ENCODE peak calls at places on chromosomes 4 and X, in four cellular contexts. X is Panc1, L is HepG2, C is K562. P is an unnamed sample.

GRCh38 chr4:3106339-3107186 is 32.1 kb downstream of the HTT start:
- DNase-seq in X (peak; percentile 83), L (peak; percentile 67), C (peak; percentile 85), P (peak; percentile 55)

GRCh38 chr4:145839151-145839550 is 99.5 kb downstream of the ZNF827 start:
- DNase-seq in X (no peak), L (no peak), C (no peak), P (no peak)

GRCh38 chr4:150849016-150849415 is 166.1 kb downstream of the LRBA start:
- DNase-seq in X (no peak), L (no peak), C (no peak), P (no peak)

GRCh38 chr4:40193018-40193571 is 3.7 kb upstream of the RHOH start:
- DNase-seq in X (no peak), L (peak; percentile 7), C (peak; percentile 27), P (no peak)

GRCh38 chr4:123406862-123407261 is 10.3 kb downstream of the SPRY1 start:
- DNase-seq in X (no peak), L (no peak), C (no peak), P (no peak)

GRCh38 chr4:8215001-8215427 is 15.9 kb downstream of the SH3TC1 start:
- DNase-seq in X (no peak), L (no peak), C (no peak), P (no peak)

GRCh38 chrX:73855546-73855945 is 292.5 kb downstream of the CHIC1 start:
- DNase-seq in X (peak; percentile 47), L (peak; percentile 22), C (peak; percentile 19), P (peak; percentile 28)

GRCh38 chr4:113474017-113474416 is 287.5 kb downstream of the CAMK2D start:
- DNase-seq in X (no peak), L (no peak), C (no peak), P (peak; percentile 72)

GRCh38 chr4:139873111-139873866 is 207.7 kb downstream of the MGST2 start:
- DNase-seq in X (no peak), L (no peak), C (no peak), P (no peak)

GRCh38 chr4:122663814-122664610 is 43.1 kb upstream of the IL21 start:
- DNase-seq in X (no peak), L (no peak), C (no peak), P (no peak)

GRCh38 chr4:61431131-61431530 is 231.0 kb downstream of the ADGRL3 start:
- DNase-seq in X (no peak), L (no peak), C (no peak), P (no peak)

DNA sequence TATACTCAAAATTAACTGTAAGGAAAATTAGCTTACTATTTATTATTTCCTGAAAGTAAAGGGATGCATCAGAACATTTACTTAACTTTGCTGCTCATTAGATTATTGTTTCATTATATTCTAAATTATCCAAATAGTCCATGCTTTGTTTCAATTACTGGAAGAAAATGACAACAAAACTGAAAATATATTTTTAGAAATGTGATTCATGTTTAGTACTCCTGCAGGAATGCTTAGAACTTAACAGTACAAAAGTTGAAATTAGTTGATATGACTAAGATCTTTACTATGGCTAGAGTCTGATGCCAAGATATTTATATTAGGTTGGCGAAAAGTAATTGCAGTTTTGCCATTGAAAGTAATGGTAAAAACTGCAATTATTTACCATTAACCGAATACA is 660.5 kb upstream of the PABPC4L start:
- DNase-seq in X (no peak), L (no peak), C (no peak), P (no peak)
- TF ChIP-seq TCF7L2 in X (no peak), L (no peak), C (no peak), P (no peak)

GRCh38 chr4:112086036-112086434 is 59.2 kb upstream of the FAM241A start:
- DNase-seq in X (no peak), L (no peak), C (no peak), P (no peak)
- TF ChIP-seq TCF7L2 in X (no peak), L (no peak), C (no peak), P (no peak)

GRCh38 chrX:65588795-65589194 is 54.2 kb upstream of the LAS1L start:
- DNase-seq in X (no peak), L (no peak), C (no peak), P (no peak)

GRCh38 chrX:65591206-65591605 is 56.6 kb upstream of the LAS1L start:
- DNase-seq in X (no peak), L (no peak), C (no peak), P (no peak)

GRCh38 chrX:65589304-65589703 is 54.7 kb upstream of the LAS1L start:
- DNase-seq in X (no peak), L (no peak), C (no peak), P (no peak)

GRCh38 chrX:65586491-65586890 is 51.9 kb upstream of the LAS1L start:
- DNase-seq in X (no peak), L (no peak), C (no peak), P (no peak)

GRCh38 chrX:65587616-65588526 is 53.3 kb upstream of the LAS1L start:
- DNase-seq in X (no peak), L (no peak), C (peak; percentile 63), P (no peak)
- TF ChIP-seq TCF7L2 in X (no peak), L (no peak), C (no peak), P (no peak)

GRCh38 chr4:121304843-121305348 is 75.9 kb downstream of the QRFPR start:
- DNase-seq in X (no peak), L (no peak), C (no peak), P (no peak)

GRCh38 chr4:121307441-121308327 is 73.1 kb downstream of the QRFPR start:
- DNase-seq in X (peak; percentile 35), L (peak; percentile 34), C (peak; percentile 35), P (peak; percentile 63)

GRCh38 chr4:121308828-121309227 is 72.0 kb downstream of the QRFPR start:
- DNase-seq in X (no peak), L (no peak), C (no peak), P (no peak)

GRCh38 chr4:121306932-121307331 is 73.9 kb downstream of the QRFPR start:
- DNase-seq in X (no peak), L (no peak), C (no peak), P (no peak)

DNA sequence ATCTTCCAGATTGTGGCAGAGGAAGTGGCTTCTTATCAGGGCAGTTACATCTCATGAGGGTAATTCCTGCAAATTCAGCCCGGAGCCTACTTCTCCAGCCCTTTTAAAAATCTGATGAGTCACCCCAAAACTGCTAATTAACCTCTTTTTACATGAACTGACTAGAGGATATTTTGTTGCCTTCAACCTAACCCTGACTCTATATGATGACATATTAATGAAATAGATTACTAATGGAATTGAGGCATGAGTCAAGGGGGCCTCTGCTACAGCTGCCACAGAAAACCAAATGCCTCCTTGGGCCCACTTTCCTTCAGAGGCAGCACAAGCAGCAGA is 72.5 kb downstream of the QRFPR start:
- DNase-seq in X (no peak), L (no peak), C (no peak), P (no peak)
- TF ChIP-seq TCF7L2 in X (no peak), L (no peak), C (no peak), P (no peak)

GRCh38 chrX:9019151-9019550 is 14.8 kb downstream of the FAM9B start:
- DNase-seq in X (no peak), L (no peak), C (no peak), P (no peak)
- TF ChIP-seq TCF7L2 in X (no peak), L (no peak), C (no peak), P (no peak)

GRCh38 chr4:58139269-58139668 is 1029.1 kb upstream of the IGFBP7 start:
- DNase-seq in X (no peak), L (no peak), C (no peak), P (no peak)

GRCh38 chr4:58138786-58139185 is 1028.6 kb upstream of the IGFBP7 start:
- DNase-seq in X (no peak), L (no peak), C (no peak), P (no peak)

GRCh38 chr4:58136611-58137010 is 1026.4 kb upstream of the IGFBP7 start:
- DNase-seq in X (no peak), L (no peak), C (no peak), P (no peak)
- TF ChIP-seq TCF7L2 in X (no peak), L (no peak), C (no peak), P (no peak)

GRCh38 chr4:107774681-107775080 is 50.1 kb upstream of the SGMS2 start:
- DNase-seq in X (no peak), L (no peak), C (no peak), P (no peak)
- TF ChIP-seq TCF7L2 in X (no peak), L (no peak), C (no peak), P (no peak)

GRCh38 chr4:81038636-81039350 is 8.3 kb downstream of the BMP3 start:
- DNase-seq in X (no peak), L (no peak), C (no peak), P (no peak)

GRCh38 chr4:81039351-81040174 is 9.1 kb downstream of the BMP3 start:
- DNase-seq in X (no peak), L (no peak), C (no peak), P (no peak)

GRCh38 chr4:81042578-81043365 is 12.3 kb downstream of the BMP3 start:
- DNase-seq in X (no peak), L (no peak), C (no peak), P (no peak)

DNA sequence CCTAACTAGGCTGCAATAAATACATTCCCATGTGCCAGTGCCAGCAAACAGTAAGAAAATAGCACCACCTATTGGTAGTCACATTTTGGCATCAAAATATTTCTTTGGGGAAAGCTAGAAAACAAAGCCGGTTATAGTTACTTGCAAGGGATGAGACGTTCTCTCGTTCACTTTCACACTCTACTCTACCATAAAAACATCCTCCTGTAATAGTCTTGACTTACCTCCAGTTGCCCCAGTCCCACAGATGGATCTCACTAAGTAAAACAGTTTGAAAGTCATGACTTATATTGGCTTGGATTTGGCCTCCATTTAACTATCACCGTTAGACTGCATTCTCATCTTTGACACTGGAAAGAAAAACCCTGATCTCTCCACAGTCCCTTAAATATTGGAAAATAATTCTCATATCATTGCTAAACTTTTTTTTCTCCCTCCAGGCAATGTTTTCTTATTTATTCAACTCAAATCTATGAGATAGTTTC is 9.7 kb downstream of the BMP3 start:
- DNase-seq in X (no peak), L (no peak), C (peak; percentile 9), P (no peak)
- TF ChIP-seq TCF7L2 in X (no peak), L (no peak), C (no peak), P (no peak)

P was measured in HCT116.